ENCODE peak calls at places on chromosome 1, in ten cellular contexts. W is SW480; B is activated CD4-positive, alpha-beta T cell treated with anti-CD3 and anti-CD28 coated beads, Interleukin-2, amount 10 ng/mL, durations not matched to agents 7 days and 5 days; F is HuH-7; N is COR-L47; V is stimulated activated CD4-positive, alpha-beta T cell treated with anti-CD3 and anti-CD28 coated beads, Interleukin-4, amount 100 ng/mL, for 4 hours; K is activated T-cell treated with anti-CD3 and anti-CD28 coated beads for 4 hours; E is cardiac fibroblast; U is activated T-helper 2 cell treated with anti-CD3 and anti-CD28 coated beads, Interferon-gamma antibody, Interleukin-2, Interleukin-4, amounts not matched to agents 10 μg/mL and 5 μg/mL and 100 μg/mL, durations not matched to agents 14 hours and 24 hours and 36 hours; A is HS-5. L is an unnamed sample.
A peak's percentile ranks its signal among the peaks of the same experiment; 100 is the strongest.

GRCh38 chr1:162373541-162374375 is 2.9 kb downstream of the SPATA46 start:
- DNase-seq in W (peak; percentile 44), B (no peak), F (no peak), N (no peak), V (no peak), K (no peak), E (peak; percentile 54), U (no peak), A (peak; percentile 67), L (no peak)

GRCh38 chr1:153598309-153599172 is 14.4 kb downstream of the S100A16 start:
- DNase-seq in W (no peak), B (peak; percentile 33), F (no peak), N (peak; percentile 50), V (no peak), K (no peak), E (peak; percentile 82), U (no peak), A (no peak), L (peak; percentile 78)

GRCh38 chr1:167663002-167663772 is 33.2 kb downstream of the RCSD1 start:
- DNase-seq in W (peak; percentile 28), B (no peak), F (no peak), N (no peak), V (no peak), K (no peak), E (peak; percentile 18), U (no peak), A (peak; percentile 40), L (no peak)

GRCh38 chr1:150479370-150479769 is 7.8 kb upstream of the TARS2 start:
- DNase-seq in W (no peak), B (no peak), F (no peak), N (no peak), V (no peak), K (no peak), E (no peak), U (no peak), A (no peak), L (no peak)

GRCh38 chr1:202349263-202349928 is 897 bp downstream of the PPP1R12B start:
- DNase-seq in W (peak; percentile 2), B (peak; percentile 31), F (peak; percentile 16), N (no peak), V (no peak), K (no peak), E (peak; percentile 89), U (no peak), A (peak; percentile 39), L (no peak)

GRCh38 chr1:174219606-174220370 is 60.5 kb downstream of the RABGAP1L start:
- DNase-seq in W (no peak), B (no peak), F (no peak), N (no peak), V (no peak), K (no peak), E (no peak), U (no peak), A (no peak), L (no peak)

GRCh38 chr1:36285450-36286101 is 20.6 kb upstream of the SH3D21 start:
- DNase-seq in W (peak; percentile 74), B (peak; percentile 83), F (peak; percentile 47), N (peak; percentile 51), V (peak; percentile 30), K (peak; percentile 59), E (peak; percentile 94), U (peak; percentile 51), A (peak; percentile 58), L (peak; percentile 83)

GRCh38 chr1:223331929-223332328 is 32.0 kb downstream of the SUSD4 start:
- DNase-seq in W (peak; percentile 87), B (no peak), F (no peak), N (no peak), V (no peak), K (no peak), E (no peak), U (no peak), A (peak; percentile 32), L (no peak)

GRCh38 chr1:14415396-14415795 is 183.1 kb upstream of the KAZN start:
- DNase-seq in W (no peak), B (no peak), F (no peak), N (no peak), V (no peak), K (no peak), E (no peak), U (no peak), A (no peak), L (peak; percentile 43)

GRCh38 chr1:172480421-172480820 is 36.6 kb upstream of the PIGC start:
- DNase-seq in W (peak; percentile 76), B (no peak), F (no peak), N (no peak), V (no peak), K (no peak), E (no peak), U (no peak), A (no peak), L (peak; percentile 66)

L was measured in Jurkat, Clone E6-1.